ENCODE peak calls at places on chromosomes 16 and 17, in six cellular contexts. One of them, this sample, is unnamed.

GRCh38 chr17:36731806-36732205 is 130.4 kb downstream of the MRM1 start:
- DNase-seq in memory B cell: no peak
- DNase-seq in stimulated activated CD4-positive, alpha-beta T cell treated with anti-CD3 and anti-CD28 coated beads, Interleukin-2, amount 100 ng/mL, for 48 hours: no peak
- DNase-seq in posterior cingulate gyrus: no peak
- DNase-seq in RCC 7860: no peak
- DNase-seq in T-helper 2 cell: no peak
- DNase-seq in this sample: no peak

GRCh38 chr17:43308999-43309398 is 75.2 kb upstream of the RNU2-1 start:
- DNase-seq in memory B cell: no peak
- DNase-seq in stimulated activated CD4-positive, alpha-beta T cell treated with anti-CD3 and anti-CD28 coated beads, Interleukin-2, amount 100 ng/mL, for 48 hours: no peak
- DNase-seq in posterior cingulate gyrus: peak
- DNase-seq in RCC 7860: no peak
- DNase-seq in T-helper 2 cell: no peak
- DNase-seq in this sample: peak

GRCh38 chr16:4257646-4258556 is 14.9 kb downstream of the TFAP4 start:
- DNase-seq in memory B cell: no peak
- DNase-seq in stimulated activated CD4-positive, alpha-beta T cell treated with anti-CD3 and anti-CD28 coated beads, Interleukin-2, amount 100 ng/mL, for 48 hours: no peak
- DNase-seq in posterior cingulate gyrus: no peak
- DNase-seq in RCC 7860: no peak
- DNase-seq in T-helper 2 cell: no peak
- DNase-seq in this sample: no peak

GRCh38 chr17:38456031-38456815 is 28.0 kb downstream of the ARHGAP23 start:
- DNase-seq in memory B cell: no peak
- DNase-seq in stimulated activated CD4-positive, alpha-beta T cell treated with anti-CD3 and anti-CD28 coated beads, Interleukin-2, amount 100 ng/mL, for 48 hours: no peak
- DNase-seq in posterior cingulate gyrus: no peak
- DNase-seq in RCC 7860: no peak
- DNase-seq in T-helper 2 cell: no peak
- DNase-seq in this sample: no peak

GRCh38 chr17:75913537-75914210 is 9.0 kb upstream of the MRPL38 start:
- DNase-seq in memory B cell: no peak
- DNase-seq in stimulated activated CD4-positive, alpha-beta T cell treated with anti-CD3 and anti-CD28 coated beads, Interleukin-2, amount 100 ng/mL, for 48 hours: no peak
- DNase-seq in posterior cingulate gyrus: no peak
- DNase-seq in RCC 7860: no peak
- DNase-seq in T-helper 2 cell: no peak
- DNase-seq in this sample: no peak

GRCh38 chr16:54503011-54503410 is 216.4 kb upstream of the IRX3 start:
- DNase-seq in memory B cell: no peak
- DNase-seq in stimulated activated CD4-positive, alpha-beta T cell treated with anti-CD3 and anti-CD28 coated beads, Interleukin-2, amount 100 ng/mL, for 48 hours: no peak
- DNase-seq in posterior cingulate gyrus: no peak
- DNase-seq in RCC 7860: no peak
- DNase-seq in T-helper 2 cell: no peak
- DNase-seq in this sample: no peak

GRCh38 chr17:52147872-52148271 is 10.6 kb downstream of the CA10 start:
- DNase-seq in memory B cell: no peak
- DNase-seq in stimulated activated CD4-positive, alpha-beta T cell treated with anti-CD3 and anti-CD28 coated beads, Interleukin-2, amount 100 ng/mL, for 48 hours: no peak
- DNase-seq in posterior cingulate gyrus: no peak
- DNase-seq in RCC 7860: no peak
- DNase-seq in T-helper 2 cell: no peak
- DNase-seq in this sample: no peak

GRCh38 chr16:30186782-30187555 is 3.6 kb downstream of the CORO1A start:
- DNase-seq in memory B cell: peak
- DNase-seq in stimulated activated CD4-positive, alpha-beta T cell treated with anti-CD3 and anti-CD28 coated beads, Interleukin-2, amount 100 ng/mL, for 48 hours: peak
- DNase-seq in posterior cingulate gyrus: peak
- DNase-seq in RCC 7860: no peak
- DNase-seq in T-helper 2 cell: peak
- DNase-seq in this sample: peak

GRCh38 chr16:74888227-74888862 is 96.6 kb downstream of the WDR59 start:
- DNase-seq in memory B cell: no peak
- DNase-seq in stimulated activated CD4-positive, alpha-beta T cell treated with anti-CD3 and anti-CD28 coated beads, Interleukin-2, amount 100 ng/mL, for 48 hours: no peak
- DNase-seq in posterior cingulate gyrus: no peak
- DNase-seq in RCC 7860: no peak
- DNase-seq in T-helper 2 cell: no peak
- DNase-seq in this sample: no peak

GRCh38 chr17:9224485-9224884 is 203.2 kb downstream of the NTN1 start:
- DNase-seq in memory B cell: no peak
- DNase-seq in stimulated activated CD4-positive, alpha-beta T cell treated with anti-CD3 and anti-CD28 coated beads, Interleukin-2, amount 100 ng/mL, for 48 hours: no peak
- DNase-seq in posterior cingulate gyrus: peak
- DNase-seq in RCC 7860: no peak
- DNase-seq in T-helper 2 cell: no peak
- DNase-seq in this sample: no peak

GRCh38 chr17:35119370-35120185 is at the start of gene RAD51D:
- DNase-seq in memory B cell: peak
- DNase-seq in stimulated activated CD4-positive, alpha-beta T cell treated with anti-CD3 and anti-CD28 coated beads, Interleukin-2, amount 100 ng/mL, for 48 hours: peak
- DNase-seq in posterior cingulate gyrus: peak
- DNase-seq in RCC 7860: peak
- DNase-seq in T-helper 2 cell: peak
- DNase-seq in this sample: peak

GRCh38 chr16:72066747-72067146 is 3.7 kb downstream of the HPR start:
- DNase-seq in memory B cell: peak
- DNase-seq in stimulated activated CD4-positive, alpha-beta T cell treated with anti-CD3 and anti-CD28 coated beads, Interleukin-2, amount 100 ng/mL, for 48 hours: no peak
- DNase-seq in posterior cingulate gyrus: no peak
- DNase-seq in RCC 7860: peak
- DNase-seq in T-helper 2 cell: no peak
- DNase-seq in this sample: no peak

GRCh38 chr17:33905338-33905800 is 349.7 kb upstream of the CCL2 start:
- DNase-seq in memory B cell: no peak
- DNase-seq in stimulated activated CD4-positive, alpha-beta T cell treated with anti-CD3 and anti-CD28 coated beads, Interleukin-2, amount 100 ng/mL, for 48 hours: no peak
- DNase-seq in posterior cingulate gyrus: no peak
- DNase-seq in RCC 7860: no peak
- DNase-seq in T-helper 2 cell: no peak
- DNase-seq in this sample: no peak

This sample was measured in stimulated activated effector memory CD8-positive, alpha-beta T cell treated with anti-CD3 and anti-CD28 coated beads, Interleukin-12 subunit alpha, Interleukin-12 subunit beta, amount 100 ng/mL, for 72 hours.